ENCODE peak calls at places on chromosome X, in five cellular contexts. N is heart left ventricle, T is upper lobe of left lung, K is pancreas, O is SK-N-SH. G is an unnamed sample.

GRCh38 chrX:15301924-15302323 is 13.5 kb downstream of the ASB11 start:
- DNase-seq in O (no peak), N (peak), T (peak), K (peak), G (peak)

GRCh38 chrX:47483310-47484268 is 567 bp upstream of the ZNF41 start:
- DNase-seq in K (peak), O (peak), N (peak), T (peak), G (peak)

GRCh38 chrX:46016296-46016695 is 528.9 kb downstream of the ZNF674 start:
- DNase-seq in K (no peak), T (no peak), N (no peak), O (no peak), G (no peak)

GRCh38 chrX:47316276-47317025 is 53.9 kb upstream of the ZNF157 start:
- DNase-seq in K (no peak), O (peak), N (no peak), T (no peak), G (no peak)

GRCh38 chrX:68090266-68090665 is 343.0 kb downstream of the OPHN1 start:
- DNase-seq in O (no peak), T (no peak), K (no peak), N (no peak), G (no peak)

GRCh38 chrX:134294548-134294947 is 57.6 kb downstream of the CCDC160 start:
- DNase-seq in O (peak), T (no peak), N (no peak), K (no peak), G (no peak)

GRCh38 chrX:130120746-130121504 is 10.6 kb upstream of the ELF4 start:
- DNase-seq in O (peak), K (peak), N (peak), T (peak), G (peak)

GRCh38 chrX:120813982-120814381 is 61.7 kb downstream of the CT47B1 start:
- DNase-seq in K (no peak), O (no peak), T (no peak), N (no peak), G (no peak)

GRCh38 chrX:31591355-31591754 is 519.5 kb upstream of the FTHL17 start:
- DNase-seq in T (no peak), O (no peak), K (no peak), N (no peak), G (no peak)

GRCh38 chrX:123153846-123154335 is 30.2 kb upstream of the GRIA3 start:
- DNase-seq in K (no peak), T (no peak), O (no peak), N (no peak), G (no peak)

GRCh38 chrX:18426004-18426320 is 554 bp downstream of the CDKL5 start:
- DNase-seq in T (no peak), N (no peak), K (peak), O (no peak), G (no peak)

GRCh38 chrX:96834137-96834536 is 49.6 kb upstream of the RPA4 start:
- DNase-seq in K (no peak), N (no peak), O (no peak), T (no peak), G (no peak)

GRCh38 chrX:29461039-29461438 is 754.3 kb upstream of the MAGEB2 start:
- DNase-seq in T (no peak), O (no peak), N (no peak), K (no peak), G (no peak)

GRCh38 chrX:23765449-23765848 is 17.5 kb upstream of the SAT1 start:
- DNase-seq in K (no peak), O (no peak), N (no peak), T (no peak), G (no peak)

GRCh38 chrX:38347136-38347535 is 5.3 kb upstream of the OTC start:
- DNase-seq in O (no peak), K (no peak), T (peak), N (no peak), G (no peak)

GRCh38 chrX:118495061-118495921 is at the start of gene DOCK11:
- DNase-seq in N (peak), O (peak), K (peak), T (peak), G (peak)

GRCh38 chrX:67545772-67546495 is 2.1 kb downstream of the AR start:
- DNase-seq in O (peak), K (peak), T (peak), N (peak), G (peak)

GRCh38 chrX:130295519-130296314 is 27.0 kb upstream of the ZNF280C start:
- DNase-seq in N (no peak), T (no peak), O (no peak), K (no peak), G (no peak)

GRCh38 chrX:136933617-136934145 is 53.2 kb upstream of the RBMX start:
- DNase-seq in K (no peak), T (no peak), O (no peak), N (no peak), G (no peak)

GRCh38 chrX:15349046-15349445 is 13.7 kb upstream of the PIGA start:
- DNase-seq in K (peak), O (peak), N (peak), T (peak), G (no peak)

GRCh38 chrX:126658447-126658846 is 105.8 kb upstream of the DCAF12L1 start:
- DNase-seq in T (no peak), O (no peak), K (no peak), N (no peak), G (no peak)

GRCh38 chrX:8374041-8374825 is 90.4 kb upstream of the VCX3B start:
- DNase-seq in T (no peak), O (no peak), K (no peak), N (no peak), G (no peak)

GRCh38 chrX:14673764-14674163 is 144.4 kb downstream of the GLRA2 start:
- DNase-seq in N (no peak), K (peak), T (no peak), O (no peak), G (no peak)

GRCh38 chrX:110509778-110510510 is 151.3 kb downstream of the RTL9 start:
- DNase-seq in N (no peak), O (no peak), T (no peak), K (no peak), G (no peak)
- H3K4me3 ChIP-seq in N (no peak), O (no peak), T (no peak), K (no peak), G (no peak)

DNA sequence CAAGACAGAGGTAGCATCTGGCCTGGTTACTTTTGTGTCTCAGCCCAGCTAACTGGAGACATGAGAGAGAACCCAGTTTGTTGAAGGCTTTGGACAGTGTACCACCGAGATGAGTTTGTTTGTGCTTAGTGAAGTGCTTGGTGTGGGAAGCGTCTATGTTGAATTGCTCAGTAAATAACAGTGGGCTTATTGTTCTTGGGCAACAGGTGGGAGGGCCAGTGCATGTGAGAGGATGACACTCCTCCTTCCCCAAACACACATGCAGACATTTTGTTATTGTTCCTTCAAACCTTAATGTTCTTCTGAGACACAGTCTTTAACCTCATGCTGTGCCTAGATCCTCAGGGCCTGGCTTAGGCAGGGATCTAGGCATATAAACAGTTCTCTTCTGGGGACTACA is 39.7 kb downstream of the MSN start:
- DNase-seq in O (no peak), K (no peak), T (no peak), N (no peak), G (no peak)
- H3K27ac ChIP-seq in O (peak), K (no peak), T (peak), N (peak), G (peak)

GRCh38 chrX:141175786-141176185 is 1.1 kb downstream of the LDOC1 start:
- DNase-seq in T (no peak), N (no peak), K (no peak), O (no peak), G (no peak)

GRCh38 chrX:141180851-141181250 is 3.9 kb upstream of the LDOC1 start:
- DNase-seq in K (no peak), N (no peak), T (no peak), O (no peak), G (no peak)

GRCh38 chrX:141176586-141177451 is at the start of gene LDOC1:
- DNase-seq in K (peak), O (peak), N (peak), T (peak), G (peak)
- H3K4me3 ChIP-seq in K (peak), O (peak), N (peak), T (peak), G (peak)

GRCh38 chrX:41722816-41723215 is 1.2 kb upstream of the GPR82 start:
- DNase-seq in O (no peak), N (no peak), T (no peak), K (no peak), G (no peak)
- H3K27ac ChIP-seq in O (no peak), N (no peak), T (no peak), K (no peak), G (no peak)

DNA sequence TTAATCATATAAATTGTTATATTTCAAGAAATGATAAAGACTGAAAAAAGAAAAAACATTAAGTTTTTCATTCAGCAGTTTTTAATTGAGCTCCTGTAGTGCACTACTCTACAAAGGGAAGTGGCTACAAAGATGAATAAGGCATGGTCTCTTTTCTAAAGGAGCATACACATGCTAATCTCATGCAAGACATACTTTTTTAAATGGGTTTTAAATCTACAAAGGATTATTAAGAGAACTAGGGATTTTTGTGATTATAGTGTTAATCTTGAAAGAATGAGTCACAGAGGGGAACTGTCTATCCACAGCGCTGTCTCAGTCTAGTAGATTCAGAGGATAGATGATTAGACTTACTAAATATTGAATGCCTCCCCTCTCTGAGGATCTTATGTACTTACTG is 1722.2 kb downstream of the RPA4 start:
- DNase-seq in T (no peak), O (no peak), K (no peak), N (no peak), G (no peak)
- H3K4me3 ChIP-seq in T (no peak), O (no peak), K (no peak), N (no peak), G (no peak)

DNA sequence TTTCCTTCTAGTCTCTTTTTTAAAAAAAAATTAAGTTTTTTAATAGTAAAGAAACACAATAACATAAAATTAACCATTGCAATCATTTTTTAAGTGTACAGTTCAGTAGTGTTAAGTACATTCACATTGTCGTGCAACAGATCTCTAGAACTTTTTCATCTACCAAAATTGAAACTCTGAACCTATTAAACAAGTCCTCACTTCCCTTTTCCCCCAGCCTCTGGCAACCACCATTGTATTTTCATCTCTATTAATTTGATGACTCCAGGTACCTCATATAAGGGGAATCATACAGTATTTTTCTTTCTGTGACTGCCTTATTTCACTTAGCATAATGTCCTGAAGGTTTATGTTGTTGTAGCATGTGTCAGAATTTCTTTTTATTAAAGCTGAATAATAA is 31.8 kb downstream of the MSL3 start:
- DNase-seq in T (no peak), O (no peak), N (no peak), K (no peak), G (no peak)
- H3K27ac ChIP-seq in T (no peak), O (no peak), N (no peak), K (no peak), G (no peak)

GRCh38 chrX:103276581-103277002 is at the start of gene TCEAL5:
- DNase-seq in K (no peak), O (peak), T (no peak), N (no peak), G (no peak)
- H3K4me3 ChIP-seq in K (no peak), O (no peak), T (no peak), N (peak), G (peak)

DNA sequence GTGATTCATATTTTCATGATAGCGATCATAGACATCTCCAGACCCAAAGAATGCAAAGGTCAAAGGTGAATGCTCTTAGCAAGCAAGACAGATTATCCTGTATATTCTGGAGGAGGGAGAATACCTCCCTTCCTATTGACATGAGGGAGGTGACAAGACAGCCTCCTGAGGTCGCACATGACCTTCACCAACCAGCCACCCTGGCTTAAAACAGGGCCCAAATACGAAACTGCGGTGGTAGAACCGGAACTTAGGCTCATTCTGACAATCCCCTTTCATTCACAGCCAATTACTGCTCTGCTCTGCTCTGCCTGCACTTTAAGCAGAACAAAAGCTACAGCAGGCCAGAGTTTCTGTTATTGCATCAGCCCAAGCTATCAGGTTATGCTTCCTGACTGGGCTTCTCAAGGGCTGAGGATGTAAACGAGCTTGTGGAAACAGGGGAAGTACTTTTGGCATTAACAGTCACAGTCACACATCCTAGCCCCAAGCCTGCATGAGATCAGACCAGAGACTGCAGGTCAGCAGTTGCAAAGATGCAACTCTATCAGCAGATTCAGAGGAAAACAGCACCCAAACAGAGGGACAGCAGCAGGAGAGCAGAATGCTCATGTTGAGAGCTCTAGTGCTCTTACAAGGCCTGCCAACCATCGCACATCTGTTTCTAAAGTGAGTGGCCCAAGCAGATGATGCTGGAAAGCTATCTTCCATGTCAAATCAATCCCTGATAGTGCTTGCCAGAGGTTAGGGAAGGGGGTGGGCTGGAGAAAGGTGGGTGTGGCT is 51.2 kb upstream of the MAP3K15 start:
- DNase-seq in O (peak), N (no peak), T (peak), K (no peak), G (no peak)
- H3K27ac ChIP-seq in O (peak), N (peak), T (no peak), K (no peak), G (peak)

GRCh38 chrX:13103111-13103913 is 58.9 kb upstream of the FAM9C start:
- DNase-seq in T (no peak), N (no peak), O (no peak), K (no peak), G (no peak)
- H3K4me3 ChIP-seq in T (no peak), N (no peak), O (no peak), K (no peak), G (no peak)

GRCh38 chrX:153608376-153608775 is 9.4 kb upstream of the CCNQ start:
- DNase-seq in T (no peak), K (no peak), N (no peak), O (no peak), G (no peak)
- H3K27ac ChIP-seq in T (no peak), K (no peak), N (no peak), O (no peak), G (no peak)